ENCODE peak calls at places on chromosome 11, in ten cellular contexts. I, Y, W, O, S, V, X, Q, L and R are unnamed samples.

GRCh38 chr11:71251761-71252433 is 480 bp downstream of the SHANK2 start:
- DNase-seq in L (peak), Y (peak), O (peak), W (peak), S (no peak), V (no peak), X (peak), Q (no peak), I (no peak), R (peak)

GRCh38 chr11:78076733-78077403 is 2.8 kb downstream of the NDUFC2 start:
- DNase-seq in V (no peak), O (no peak), W (no peak), I (no peak), X (no peak), Y (no peak), S (no peak), L (no peak), Q (no peak), R (no peak)

GRCh38 chr11:113698515-113698914 is 7.6 kb downstream of the TMPRSS5 start:
- DNase-seq in S (no peak), I (no peak), W (no peak), V (no peak), Y (no peak), Q (no peak), O (no peak), X (no peak), L (no peak), R (no peak)

GRCh38 chr11:19723572-19724342 is 11.1 kb downstream of the NAV2 start:
- DNase-seq in O (no peak), X (peak), L (peak), I (peak), S (no peak), W (peak), Y (peak), Q (no peak), V (no peak), R (no peak)

GRCh38 chr11:116835042-116835772 is 2.2 kb downstream of the APOA1 start:
- DNase-seq in W (no peak), O (peak), Q (no peak), V (no peak), Y (no peak), I (no peak), X (no peak), S (no peak), L (no peak), R (peak)

GRCh38 chr11:34178422-34178821 is 73.0 kb downstream of the NAT10 start:
- DNase-seq in I (peak), V (no peak), S (no peak), Q (no peak), O (no peak), Y (no peak), W (no peak), L (no peak), X (no peak), R (no peak)

GRCh38 chr11:128473631-128474030 is 113.7 kb downstream of the ETS1 start:
- DNase-seq in L (no peak), S (no peak), V (no peak), X (no peak), Q (no peak), O (no peak), W (no peak), Y (no peak), I (no peak), R (no peak)

GRCh38 chr11:66467756-66468155 is 1.1 kb downstream of the PELI3 start:
- DNase-seq in I (no peak), S (peak), V (no peak), L (no peak), Y (peak), W (peak), Q (no peak), X (peak), O (no peak), R (no peak)

GRCh38 chr11:113018913-113019312 is 57.7 kb downstream of the NCAM1 start:
- DNase-seq in Q (no peak), Y (no peak), L (no peak), W (no peak), I (no peak), O (no peak), X (no peak), V (no peak), S (no peak), R (no peak)

GRCh38 chr11:60791534-60791933 is 6.4 kb downstream of the MS4A10 start:
- DNase-seq in O (no peak), V (no peak), W (no peak), S (no peak), I (no peak), Q (peak), Y (no peak), L (no peak), X (no peak), R (no peak)

GRCh38 chr11:126607374-126607773 is 251.9 kb downstream of the ST3GAL4 start:
- DNase-seq in X (peak), V (peak), Y (peak), O (peak), I (peak), Q (no peak), L (no peak), S (no peak), W (peak), R (peak)

GRCh38 chr11:36147491-36147890 is 141.7 kb downstream of the COMMD9 start:
- DNase-seq in O (no peak), S (no peak), L (no peak), X (no peak), W (no peak), Q (no peak), I (no peak), V (no peak), Y (no peak), R (no peak)

GRCh38 chr11:36151933-36152580 is 137.2 kb downstream of the COMMD9 start:
- DNase-seq in L (no peak), Q (no peak), V (peak), X (no peak), S (no peak), O (no peak), W (no peak), Y (no peak), I (no peak), R (no peak)

GRCh38 chr11:36150986-36151385 is 138.2 kb downstream of the COMMD9 start:
- DNase-seq in O (no peak), Y (no peak), L (no peak), S (no peak), I (peak), Q (no peak), V (peak), W (no peak), X (no peak), R (no peak)

GRCh38 chr11:36148701-36149100 is 140.5 kb downstream of the COMMD9 start:
- DNase-seq in Q (no peak), S (no peak), L (no peak), I (no peak), V (no peak), O (no peak), X (no peak), W (no peak), Y (no peak), R (no peak)

DNA sequence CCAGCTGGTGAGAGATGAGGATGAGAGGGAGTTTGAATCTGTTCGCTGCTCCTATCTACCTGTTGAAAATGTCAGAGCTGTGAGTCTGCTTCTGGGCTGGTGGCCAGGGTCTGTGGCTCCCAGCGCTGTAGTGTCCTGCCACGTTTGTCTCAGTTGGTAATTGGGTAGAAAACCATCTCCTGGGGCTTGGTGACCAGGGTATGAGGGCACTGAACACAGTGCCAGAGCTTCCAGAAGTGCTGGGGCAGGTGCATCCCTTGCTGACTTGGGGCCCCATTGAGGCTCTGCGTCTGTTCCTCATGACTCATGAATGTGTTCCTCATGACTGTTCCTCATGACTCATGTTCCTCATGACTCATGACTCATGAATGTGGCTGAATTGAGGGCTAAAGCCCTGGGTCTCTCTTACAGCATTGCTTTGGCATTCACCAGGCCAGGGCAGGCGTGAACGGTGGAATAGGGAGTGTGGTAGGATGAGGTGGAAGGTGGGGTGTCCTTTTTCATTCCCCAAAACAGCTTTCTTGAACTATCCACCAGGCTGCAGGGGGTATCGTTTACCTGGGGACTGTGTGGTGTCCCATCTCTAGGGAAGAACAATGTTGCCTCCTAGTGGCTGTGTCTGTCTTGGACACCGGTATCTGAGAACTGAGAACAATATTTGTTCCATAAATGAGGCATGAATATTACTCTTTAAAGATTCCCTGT is 139.5 kb downstream of the COMMD9 start:
- DNase-seq in Q (no peak), Y (peak), L (no peak), V (peak), W (peak), X (peak), S (peak), O (peak), I (peak), R (peak)
- TF ChIP-seq CTCF in Q (peak), Y (peak), L (peak), V (peak), W (peak), X (peak), S (peak), O (peak), I (peak), R (peak)

GRCh38 chr11:57639321-57640067 is 10.2 kb downstream of the YPEL4 start:
- DNase-seq in X (peak), Q (no peak), S (no peak), L (no peak), Y (peak), O (no peak), V (peak), I (peak), W (peak), R (no peak)
- TF ChIP-seq CTCF in X (no peak), Q (peak), S (no peak), L (peak), Y (no peak), O (no peak), V (peak), I (peak), W (peak), R (no peak)

DNA sequence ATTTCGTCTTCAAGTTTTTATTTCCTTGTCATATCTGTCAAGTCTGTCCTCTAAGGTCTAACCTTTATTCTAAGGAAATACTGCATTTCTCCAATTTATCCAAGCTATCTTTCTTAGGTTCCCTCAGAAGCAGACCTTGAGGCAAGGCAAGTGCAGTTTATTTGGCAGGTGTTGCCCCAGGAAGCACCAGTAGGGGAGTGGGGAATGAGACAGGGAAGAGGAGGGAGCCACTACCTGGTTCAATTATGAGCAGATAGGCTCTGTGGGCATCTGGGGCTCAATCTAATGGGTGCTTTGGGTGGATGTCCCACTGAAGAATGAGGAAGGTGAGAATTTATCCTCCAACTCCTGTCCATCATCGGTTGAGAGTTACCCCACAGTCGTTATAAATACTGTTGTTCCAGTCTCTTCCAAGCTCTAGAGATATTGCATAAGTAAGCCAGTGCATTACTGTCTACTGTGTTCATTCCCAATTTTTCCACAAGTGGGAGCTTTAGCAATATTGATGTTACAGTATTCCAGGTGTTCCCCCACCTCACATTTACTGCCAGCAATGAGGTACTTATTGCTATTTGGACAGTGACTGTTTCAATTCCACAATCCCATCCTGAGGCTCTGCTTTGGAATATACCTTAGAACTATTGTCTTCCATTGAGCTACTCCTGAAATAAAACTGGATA is 154.9 kb upstream of the CEP126 start:
- DNase-seq in W (no peak), X (no peak), I (peak), Y (no peak), O (no peak), L (no peak), V (no peak), Q (no peak), S (no peak), R (no peak)
- TF ChIP-seq CTCF in W (peak), X (peak), I (peak), Y (peak), O (no peak), L (peak), V (no peak), Q (peak), S (no peak), R (no peak)

GRCh38 chr11:65353900-65354264 is 669 bp upstream of the TIGD3 start:
- DNase-seq in Q (no peak), L (no peak), W (no peak), X (no peak), I (no peak), Y (no peak), V (no peak), O (no peak), S (no peak), R (no peak)

GRCh38 chr11:65351511-65351910 is 3.0 kb upstream of the TIGD3 start:
- DNase-seq in Q (no peak), S (no peak), Y (no peak), W (no peak), V (no peak), L (no peak), O (no peak), X (no peak), I (no peak), R (no peak)

GRCh38 chr11:65354265-65355012 is at the start of gene TIGD3:
- DNase-seq in O (peak), S (peak), Y (peak), L (peak), V (peak), W (peak), I (peak), Q (peak), X (peak), R (peak)

GRCh38 chr11:65353376-65353775 is 1.2 kb upstream of the TIGD3 start:
- DNase-seq in S (no peak), I (no peak), Y (no peak), L (no peak), W (no peak), X (no peak), O (no peak), V (no peak), Q (no peak), R (no peak)

DNA sequence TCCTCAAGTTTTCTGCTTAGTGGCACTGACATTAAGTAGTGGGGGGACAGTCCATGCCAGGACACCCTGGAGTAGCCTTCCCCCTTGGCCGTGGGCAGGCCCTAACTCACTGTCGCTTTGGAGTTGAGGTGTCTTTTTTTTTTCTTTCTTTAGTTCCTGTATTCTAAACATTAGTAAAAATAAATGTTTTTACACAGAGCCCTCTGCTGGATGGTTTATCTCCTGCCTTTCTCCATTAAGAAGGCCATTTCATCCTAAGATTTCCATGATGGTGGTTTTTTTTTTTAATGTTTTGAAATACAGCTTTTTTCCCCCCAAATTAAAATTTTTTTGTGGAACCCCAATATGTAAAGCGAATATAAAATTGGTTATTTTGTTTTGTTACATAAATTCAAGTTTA is 1.8 kb upstream of the TIGD3 start:
- DNase-seq in O (no peak), Y (no peak), S (no peak), Q (no peak), I (peak), X (no peak), V (peak), W (no peak), L (no peak), R (no peak)
- TF ChIP-seq CTCF in O (no peak), Y (peak), S (no peak), Q (peak), I (peak), X (peak), V (peak), W (peak), L (peak), R (peak)

GRCh38 chr11:64862914-64863313 is 15.5 kb downstream of the EHD1 start:
- DNase-seq in Y (no peak), W (no peak), V (no peak), L (no peak), O (no peak), Q (no peak), S (no peak), X (no peak), I (no peak), R (no peak)
- TF ChIP-seq CTCF in Y (no peak), W (no peak), V (no peak), L (no peak), O (no peak), Q (no peak), S (no peak), X (no peak), I (no peak), R (no peak)

DNA sequence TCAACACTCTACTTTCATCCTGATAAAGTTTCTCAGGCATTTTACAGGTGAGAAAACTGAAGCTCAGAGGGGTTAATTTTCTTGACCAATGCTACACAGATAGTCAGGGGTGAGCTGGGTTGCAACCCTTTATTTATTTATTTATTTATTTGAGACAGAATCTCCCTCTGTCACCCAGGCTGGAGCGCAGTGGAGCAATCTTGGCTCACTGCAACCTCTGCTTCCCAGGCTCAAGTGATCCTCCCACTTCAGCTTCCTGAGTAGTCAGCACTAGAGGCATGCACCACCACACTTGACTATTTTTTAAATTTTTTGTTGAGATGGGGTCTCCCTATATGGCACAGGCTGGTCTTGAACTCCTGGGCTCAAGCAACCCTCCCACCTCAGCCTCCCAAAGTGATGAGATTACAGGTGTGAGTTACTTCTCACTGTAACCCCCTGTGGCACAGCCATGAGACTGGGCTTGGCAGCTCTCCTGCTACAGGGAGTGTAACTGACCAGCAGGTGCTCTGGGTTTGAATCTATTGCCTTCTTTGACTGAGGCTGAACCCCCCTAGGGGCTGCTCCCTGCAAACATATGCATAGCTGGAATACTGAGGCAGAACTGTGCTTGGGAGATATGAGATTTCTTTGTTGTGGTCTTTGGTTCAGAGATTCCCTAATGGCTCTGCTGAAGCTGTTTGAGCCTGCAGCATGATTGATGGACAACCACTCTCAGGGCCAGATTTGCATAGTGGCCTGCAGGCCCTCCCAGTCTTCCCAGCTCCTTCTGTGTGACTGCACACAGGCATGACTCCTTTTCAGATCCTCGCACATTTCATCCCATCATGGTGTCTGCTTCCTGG is 6.1 kb downstream of the C11orf96 start:
- DNase-seq in X (no peak), V (no peak), I (no peak), O (no peak), S (no peak), L (peak), W (no peak), Y (no peak), Q (no peak), R (no peak)
- TF ChIP-seq CTCF in X (no peak), V (no peak), I (no peak), O (no peak), S (no peak), L (no peak), W (no peak), Y (no peak), Q (no peak), R (no peak)

DNA sequence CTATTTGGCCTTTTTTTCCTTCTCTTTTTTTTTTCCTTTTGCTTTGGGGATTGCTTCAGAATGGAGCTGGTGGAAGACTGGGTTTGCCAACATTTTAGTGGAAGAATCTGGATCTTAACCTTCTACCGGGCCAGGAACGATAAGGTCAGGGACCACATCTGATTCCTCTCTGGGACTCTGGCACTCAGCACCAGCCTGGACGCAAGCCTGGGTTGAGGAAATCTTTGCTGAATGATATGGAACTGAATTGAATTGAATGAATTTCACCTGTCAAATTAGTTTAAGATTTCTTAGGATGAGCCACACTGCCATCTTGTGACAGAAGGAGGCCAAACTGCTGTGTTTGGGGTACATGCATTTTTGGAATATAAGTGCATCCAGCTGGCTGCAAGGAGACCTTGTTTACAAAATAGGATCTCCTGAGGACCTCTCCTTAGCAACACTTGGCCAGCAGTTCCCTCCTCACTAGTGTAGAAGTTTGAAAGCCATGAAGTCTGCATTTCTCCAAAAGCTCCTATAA is 30.4 kb downstream of the TPBGL start:
- DNase-seq in O (no peak), Y (no peak), L (peak), Q (no peak), V (peak), W (no peak), S (no peak), X (no peak), I (peak), R (no peak)
- TF ChIP-seq CTCF in O (no peak), Y (peak), L (no peak), Q (peak), V (peak), W (peak), S (no peak), X (peak), I (peak), R (peak)

GRCh38 chr11:44351898-44352498 is 42.1 kb upstream of the ALX4 start:
- DNase-seq in I (no peak), Y (peak), S (no peak), L (peak), O (no peak), X (no peak), W (no peak), V (no peak), Q (no peak), R (no peak)
- TF ChIP-seq CTCF in I (no peak), Y (peak), S (no peak), L (peak), O (no peak), X (peak), W (peak), V (peak), Q (peak), R (peak)

GRCh38 chr11:122559734-122560382 is 95.7 kb upstream of the UBASH3B start:
- DNase-seq in I (peak), Y (no peak), L (no peak), W (no peak), Q (no peak), S (no peak), V (peak), X (no peak), O (no peak), R (no peak)

DNA sequence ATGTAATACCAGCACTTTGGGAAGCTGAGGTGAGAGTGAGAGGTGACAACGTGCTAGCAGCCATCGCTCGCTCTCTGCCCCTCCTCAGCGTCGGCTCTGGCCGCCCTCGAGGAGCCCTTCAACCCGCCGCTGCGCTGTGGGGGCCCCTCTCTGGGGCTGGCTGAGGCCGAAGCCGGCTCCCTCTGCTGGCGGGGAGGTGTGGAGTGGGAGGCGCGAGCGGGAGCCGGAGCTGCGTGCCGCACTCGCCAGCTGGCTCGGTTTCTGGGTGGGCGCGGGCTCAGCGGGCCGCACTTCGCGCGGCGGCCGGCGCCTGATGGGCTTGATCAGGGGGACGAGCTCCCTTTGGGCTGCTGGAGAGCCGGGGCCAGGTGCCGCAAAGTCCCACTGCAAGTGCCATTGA is 98.9 kb upstream of the UBASH3B start:
- DNase-seq in Q (no peak), S (no peak), L (peak), O (no peak), X (peak), Y (no peak), W (peak), I (no peak), V (peak), R (no peak)
- TF ChIP-seq CTCF in Q (peak), S (no peak), L (peak), O (no peak), X (no peak), Y (no peak), W (peak), I (peak), V (peak), R (no peak)